ENCODE peak calls at places on chromosomes 11 and 22, in six cellular contexts. S is GM12865, N is NCI-H510A treated with DMSO at 0.1 percent for 48 hours, B is foreskin fibroblast, P is body of pancreas, H is HTR-8/SVneo. Q is an unnamed sample.

GRCh38 chr11:12117200-12117995 is 7.0 kb downstream of the MICAL2 start:
- DNase-seq in S (no peak), B (no peak), N (no peak), H (no peak), P (no peak), Q (no peak)

GRCh38 chr11:23789938-23790371 is 706.9 kb upstream of the LUZP2 start:
- DNase-seq in P (no peak), N (no peak), B (peak), H (peak), S (no peak), Q (no peak)

GRCh38 chr22:47696776-47697175 is 934.3 kb downstream of the TBC1D22A start:
- DNase-seq in N (no peak), H (no peak), P (no peak), B (no peak), S (no peak), Q (no peak)

GRCh38 chr22:50688448-50688847 is 15.8 kb downstream of the SHANK3 start:
- DNase-seq in S (no peak), P (no peak), H (no peak), N (no peak), B (no peak), Q (no peak)

GRCh38 chr22:26226538-26227297 is 57.5 kb downstream of the SEZ6L start:
- DNase-seq in B (no peak), S (no peak), N (no peak), P (no peak), H (no peak), Q (no peak)

GRCh38 chr11:75722669-75723042 is 5.0 kb downstream of the MOGAT2 start:
- DNase-seq in B (no peak), P (no peak), N (no peak), S (no peak), H (no peak), Q (no peak)

GRCh38 chr11:93484716-93485115 is 58.5 kb downstream of the SMCO4 start:
- DNase-seq in S (peak), B (peak), P (peak), H (no peak), N (no peak), Q (peak)

GRCh38 chr11:88414385-88414861 is 76.9 kb upstream of the CTSC start:
- DNase-seq in P (peak), B (peak), H (peak), N (peak), S (no peak), Q (no peak)

GRCh38 chr22:32623943-32624342 is 149.3 kb downstream of the FBXO7 start:
- DNase-seq in H (no peak), S (no peak), N (no peak), B (peak), P (peak), Q (peak)

GRCh38 chr11:62573006-62573591 is 592 bp downstream of the EEF1G start:
- DNase-seq in N (peak), P (peak), H (peak), B (no peak), S (peak), Q (no peak)

GRCh38 chr11:10602945-10603344 is 34.5 kb upstream of the LYVE1 start:
- DNase-seq in H (no peak), B (no peak), N (no peak), S (no peak), P (no peak), Q (no peak)

GRCh38 chr11:68889948-68890446 is 13.6 kb downstream of the MRPL21 start:
- DNase-seq in H (peak), P (no peak), S (no peak), N (no peak), B (peak), Q (peak)

GRCh38 chr11:61652135-61652534 is 28.1 kb upstream of the DAGLA start:
- DNase-seq in H (no peak), S (no peak), B (no peak), P (no peak), N (no peak), Q (no peak)

GRCh38 chr11:3160252-3161031 is 4.7 kb downstream of the OSBPL5 start:
- DNase-seq in S (peak), P (peak), N (no peak), B (peak), H (peak), Q (peak)